ENCODE peak calls at places on chromosomes 3 and 15, in five cellular contexts. L is K562, V is SK-N-SH, U is HCT116, M is IMR-90. Y is an unnamed sample. For H3K4me1, the result is how much of the 10 kb centered on the place peaks cover.

GRCh38 chr15:73685561-73685960 is 1.4 kb downstream of the CD276 start:
- DNase-seq in L (no peak), V (no peak), M (peak), U (no peak), Y (no peak)

GRCh38 chr15:77626002-77626401 is 6.7 kb downstream of the LINGO1 start:
- DNase-seq in V (no peak), M (no peak), U (no peak), L (no peak), Y (no peak)

GRCh38 chr3:46271910-46272309 is 29.6 kb downstream of the CCR3 start:
- DNase-seq in M (no peak), L (no peak), U (no peak), V (no peak), Y (no peak)

GRCh38 chr3:178850452-178851166 is 221.0 kb downstream of the ZMAT3 start:
- DNase-seq in U (no peak), V (no peak), M (no peak), L (no peak), Y (no peak)

GRCh38 chr3:51173518-51174271 is 211.4 kb upstream of the MANF start:
- DNase-seq in U (no peak), V (no peak), L (no peak), M (no peak), Y (no peak)

GRCh38 chr3:39349080-39349479 is 19.6 kb downstream of the CCR8 start:
- DNase-seq in M (no peak), V (no peak), U (no peak), L (no peak), Y (no peak)

GRCh38 chr15:39756806-39757522 is 25.7 kb downstream of the FSIP1 start:
- DNase-seq in L (peak), U (peak), V (no peak), M (peak), Y (peak)

GRCh38 chr3:188421836-188422540 is 268.0 kb downstream of the LPP start:
- DNase-seq in U (no peak), L (no peak), M (no peak), V (no peak), Y (no peak)

GRCh38 chr3:52452570-52453221 is 1.1 kb downstream of the TNNC1 start:
- DNase-seq in V (no peak), L (no peak), M (no peak), U (no peak), Y (no peak)

GRCh38 chr3:163138258-163138657 is 1641.7 kb downstream of the OTOL1 start:
- DNase-seq in U (no peak), V (no peak), L (no peak), M (no peak), Y (no peak)

GRCh38 chr15:87929835-87930234 is 326.7 kb downstream of the NTRK3 start:
- DNase-seq in M (no peak), V (no peak), U (no peak), L (peak), Y (no peak)

GRCh38 chr15:101264011-101264410 is 12.2 kb upstream of the CHSY1 start:
- DNase-seq in M (peak), L (no peak), U (no peak), V (no peak), Y (no peak)

GRCh38 chr3:66444146-66444644 is 56.6 kb downstream of the LRIG1 start:
- DNase-seq in L (no peak), M (no peak), U (no peak), V (no peak), Y (no peak)

GRCh38 chr3:158050461-158050860 is 55.8 kb downstream of the SHOX2 start:
- DNase-seq in U (no peak), L (no peak), V (no peak), M (no peak), Y (no peak)

GRCh38 chr3:4595709-4596108 is 102.6 kb downstream of the ITPR1 start:
- DNase-seq in M (no peak), V (no peak), L (no peak), U (no peak), Y (no peak)

GRCh38 chr15:71545923-71546322 is 264.4 kb upstream of the NR2E3 start:
- DNase-seq in M (no peak), V (no peak), L (no peak), U (no peak), Y (no peak)

GRCh38 chr3:45134758-45135521 is 11.2 kb downstream of the CDCP1 start:
- DNase-seq in U (no peak), V (no peak), L (no peak), M (peak), Y (no peak)

GRCh38 chr15:44034933-44035624 is 160.0 kb downstream of the FRMD5 start:
- DNase-seq in U (no peak), V (no peak), M (peak), L (no peak), Y (no peak)

GRCh38 chr3:38907426-38907825 is 91.4 kb upstream of the SCN10A start:
- DNase-seq in L (no peak), M (peak), V (no peak), U (no peak), Y (no peak)

GRCh38 chr15:75672111-75672602 is 24.4 kb downstream of the SNX33 start:
- DNase-seq in U (no peak), M (no peak), V (no peak), L (no peak), Y (no peak)

GRCh38 chr3:52495777-52496602 is 852 bp downstream of the STAB1 start:
- DNase-seq in U (no peak), L (no peak), V (no peak), M (peak), Y (no peak)

GRCh38 chr3:87227835-87228144 is 681 bp downstream of the CHMP2B start:
- DNase-seq in U (no peak), V (no peak), L (no peak), M (peak), Y (no peak)

GRCh38 chr3:19907523-19907922 is 26.5 kb downstream of the EFHB start:
- DNase-seq in L (no peak), M (no peak), V (no peak), U (no peak), Y (no peak)

GRCh38 chr3:99875925-99876781 is 58.5 kb downstream of the CMSS1 start:
- DNase-seq in M (peak), V (peak), L (peak), U (no peak), Y (peak)

GRCh38 chr3:79297242-79297641 is 470.6 kb downstream of the ROBO1 start:
- DNase-seq in L (no peak), V (no peak), U (no peak), M (peak), Y (peak)

GRCh38 chr3:52404391-52404790 is 40.5 kb downstream of the SEMA3G start:
- DNase-seq in V (no peak), L (no peak), M (no peak), U (no peak), Y (no peak)

GRCh38 chr15:58043192-58043903 is 22.2 kb downstream of the ALDH1A2 start:
- DNase-seq in U (peak), M (peak), L (no peak), V (no peak), Y (peak)

GRCh38 chr15:59294574-59294960 is 78.1 kb downstream of the MYO1E start:
- DNase-seq in M (no peak), V (no peak), L (no peak), U (no peak), Y (no peak)

GRCh38 chr3:171620825-171621434 is 160.7 kb upstream of the TNIK start:
- DNase-seq in L (no peak), M (peak), V (no peak), U (peak), Y (no peak)

GRCh38 chr15:78977091-78977571 is 32.3 kb upstream of the CTSH start:
- DNase-seq in V (no peak), U (no peak), M (no peak), L (no peak), Y (no peak)

GRCh38 chr3:179446501-179446900 is 4.8 kb downstream of the GNB4 start:
- DNase-seq in M (peak), U (peak), V (no peak), L (no peak), Y (no peak)

GRCh38 chr3:131353016-131353877 is 28.3 kb upstream of the NUDT16 start:
- DNase-seq in L (no peak), U (no peak), V (no peak), M (no peak), Y (peak)

GRCh38 chr15:100770781-100771584 is 108.6 kb upstream of the ALDH1A3 start:
- DNase-seq in M (no peak), U (no peak), V (peak), L (no peak), Y (no peak)

GRCh38 chr3:150779402-150779858 is 16.5 kb upstream of the SIAH2 start:
- DNase-seq in U (no peak), V (peak), L (peak), M (no peak), Y (no peak)

GRCh38 chr3:148408667-148409066 is 289.0 kb upstream of the AGTR1 start:
- DNase-seq in V (no peak), U (no peak), L (no peak), M (no peak), Y (no peak)

DNA sequence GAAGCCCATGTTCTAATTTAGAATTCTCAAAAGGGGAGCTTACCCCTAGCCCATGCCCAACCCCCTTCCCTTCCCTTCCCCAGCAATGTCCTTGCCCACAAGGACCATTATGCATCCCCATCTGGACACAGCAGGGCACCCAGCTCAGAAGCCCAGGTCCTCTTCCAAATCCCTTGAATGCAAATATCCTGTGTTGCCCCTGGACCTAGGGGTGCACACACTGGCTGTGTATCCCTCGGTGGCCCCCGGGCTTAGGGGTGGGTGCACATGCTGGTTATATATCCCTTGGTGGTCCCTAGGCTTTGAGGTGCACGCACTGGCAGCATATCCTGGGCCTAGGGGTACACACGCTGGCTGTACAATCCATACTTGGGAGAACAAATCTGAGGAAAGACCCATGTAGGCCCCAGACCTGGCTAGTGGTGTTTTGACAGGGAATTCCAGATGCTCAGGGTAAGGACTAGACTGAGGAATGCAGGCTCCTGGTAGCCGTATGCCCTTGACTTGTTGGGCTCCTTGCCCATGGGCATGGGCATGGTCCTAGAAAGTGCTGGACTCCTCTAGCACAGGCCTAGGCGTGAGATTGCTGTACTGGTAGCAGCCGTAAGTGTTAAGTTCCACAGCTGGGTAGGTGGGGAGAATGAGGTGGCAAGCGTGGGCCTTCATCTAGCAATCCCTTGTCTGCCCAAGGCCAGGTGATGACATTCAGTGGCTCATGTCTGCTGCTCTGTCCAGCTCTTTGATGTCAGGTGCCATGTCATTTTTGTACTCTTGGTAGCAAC is 222.4 kb downstream of the OPA1 start:
- DNase-seq in L (no peak), U (no peak), M (no peak), V (no peak), Y (no peak)
- H3K4me1 ChIP-seq in L (under half), U (under half), M (under half), V (under half), Y (under half)

GRCh38 chr15:70087708-70088352 is 9.9 kb downstream of the TLE3 start:
- DNase-seq in L (no peak), V (no peak), U (no peak), M (no peak), Y (no peak)

GRCh38 chr15:70090436-70091291 is 7.1 kb downstream of the TLE3 start:
- DNase-seq in M (no peak), V (no peak), U (no peak), L (no peak), Y (no peak)

GRCh38 chr15:70088427-70088826 is 9.3 kb downstream of the TLE3 start:
- DNase-seq in V (no peak), L (no peak), M (no peak), U (no peak), Y (no peak)

GRCh38 chr15:70089692-70089971 is 8.1 kb downstream of the TLE3 start:
- DNase-seq in U (no peak), M (no peak), V (no peak), L (no peak), Y (no peak)

GRCh38 chr15:70088887-70089691 is 8.6 kb downstream of the TLE3 start:
- DNase-seq in U (no peak), V (no peak), M (peak), L (no peak), Y (no peak)
- TF ChIP-seq RAD21 in U (no peak), V (no peak), M (no peak), L (no peak), Y (no peak)

DNA sequence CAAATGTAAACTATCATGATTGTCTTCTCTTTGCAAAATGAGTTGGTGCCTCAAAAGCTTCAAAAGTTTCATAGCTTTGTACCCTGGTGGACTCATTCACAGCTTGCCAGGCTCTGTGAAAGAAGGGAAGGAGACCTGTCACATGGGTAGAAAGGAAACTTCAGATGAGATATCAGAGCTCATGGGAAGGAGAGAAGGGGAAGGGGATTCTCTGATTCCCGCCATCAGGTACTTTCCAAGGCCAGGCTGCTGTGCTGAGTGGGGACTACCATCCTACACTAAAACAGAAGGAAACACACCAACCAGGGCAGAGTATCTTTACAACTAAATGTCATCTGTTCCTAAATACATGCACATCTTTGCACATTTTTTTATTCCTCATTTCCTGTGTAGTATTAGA is 9.2 kb downstream of the ILDR1 start:
- DNase-seq in M (no peak), U (no peak), L (no peak), V (no peak), Y (no peak)
- H3K27ac ChIP-seq in M (no peak), U (no peak), L (no peak), V (no peak), Y (no peak)

DNA sequence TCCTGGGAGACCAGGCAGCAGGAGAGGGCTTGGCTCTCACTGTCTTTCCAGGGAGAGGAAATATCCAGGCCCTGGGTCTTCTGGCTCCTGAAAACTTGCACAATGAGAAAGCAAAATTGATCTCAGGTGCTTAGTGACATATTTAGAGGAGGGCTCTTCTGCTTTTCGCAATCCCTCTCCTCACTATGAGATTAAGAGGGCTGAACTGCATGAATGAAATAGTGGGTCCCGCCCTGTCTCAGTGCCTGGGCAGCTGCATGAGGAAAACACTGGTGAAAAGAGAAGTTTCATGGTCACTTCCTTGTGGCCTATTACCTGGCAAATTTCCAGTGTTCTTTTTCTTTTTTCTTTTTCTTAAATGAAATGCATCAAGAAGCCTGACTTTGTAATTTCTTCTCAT is 73.5 kb downstream of the TRAK1 start:
- DNase-seq in V (no peak), M (no peak), L (no peak), U (no peak), Y (no peak)
- H3K4me1 ChIP-seq in V (under half), M (under half), L (under half), U (under half), Y (under half)